ENCODE peak calls at places on chromosomes 4 and X, in seven cellular contexts. B is heart left ventricle, S is thyroid gland, I is endothelial cell of umbilical vein, L is H1, A is body of pancreas, F is ovary. J is an unnamed sample. For H3K27me3, the result is how much of the 10 kb centered on the place peaks cover.

GRCh38 chr4:88981571-88981970 is 75.4 kb downstream of the FAM13A start:
- DNase-seq in B (no peak), I (no peak), L (no peak), F (no peak), A (no peak), S (no peak), J (no peak)

GRCh38 chr4:76211769-76212168 is 1.9 kb downstream of the SCARB2 start:
- DNase-seq in I (no peak), B (no peak), A (no peak), L (no peak), F (no peak), S (no peak), J (no peak)

GRCh38 chr4:183624548-183624947 is 34.4 kb downstream of the RWDD4 start:
- DNase-seq in L (no peak), A (no peak), B (no peak), F (no peak), I (no peak), S (no peak), J (no peak)

GRCh38 chr4:61336488-61336887 is 136.4 kb downstream of the ADGRL3 start:
- DNase-seq in F (no peak), L (no peak), S (no peak), I (no peak), B (no peak), A (no peak), J (no peak)

GRCh38 chrX:41085883-41086626 is 810 bp downstream of the USP9X start:
- DNase-seq in A (peak), L (peak), I (peak), S (peak), F (peak), B (peak), J (peak)

GRCh38 chr4:57426779-57427395 is 316.7 kb upstream of the IGFBP7 start:
- DNase-seq in L (peak), S (peak), I (peak), F (peak), A (peak), B (peak), J (peak)

GRCh38 chr4:6900181-6900812 is 9.3 kb upstream of the TBC1D14 start:
- DNase-seq in A (no peak), I (no peak), L (no peak), B (no peak), S (no peak), F (no peak), J (peak)

GRCh38 chrX:27917713-27918500 is 63.3 kb downstream of the DCAF8L1 start:
- DNase-seq in I (no peak), L (no peak), B (no peak), A (no peak), F (no peak), S (no peak), J (no peak)

GRCh38 chr4:140109626-140110213 is 44.3 kb downstream of the MAML3 start:
- DNase-seq in F (no peak), A (no peak), S (no peak), I (no peak), B (no peak), L (no peak), J (no peak)

GRCh38 chr4:1576200-1576960 is 107.7 kb downstream of the FAM53A start:
- DNase-seq in F (no peak), S (no peak), I (no peak), B (no peak), L (no peak), A (no peak), J (no peak)

GRCh38 chrX:16797841-16798240 is 11.6 kb downstream of the TXLNG start:
- DNase-seq in L (no peak), F (no peak), A (no peak), S (no peak), B (no peak), I (no peak), J (no peak)

GRCh38 chrX:111164728-111165127 is 68.7 kb downstream of the PAK3 start:
- DNase-seq in S (no peak), B (no peak), F (no peak), L (no peak), I (no peak), A (no peak), J (no peak)

GRCh38 chr4:73705056-73705432 is 35.3 kb upstream of the CXCL8 start:
- DNase-seq in S (peak), L (no peak), B (no peak), I (peak), A (no peak), F (no peak), J (no peak)

GRCh38 chrX:23513121-23513520 is 154.2 kb upstream of the PRDX4 start:
- DNase-seq in S (no peak), I (no peak), L (no peak), B (no peak), F (no peak), A (no peak), J (no peak)

GRCh38 chrX:3638280-3638873 is 75.1 kb downstream of the PRKX start:
- DNase-seq in B (peak), S (peak), A (peak), I (peak), F (peak), L (peak), J (peak)

GRCh38 chr4:173878701-173879100 is 348.7 kb upstream of the HAND2 start:
- DNase-seq in I (no peak), A (peak), B (no peak), L (no peak), F (no peak), S (no peak), J (peak)

GRCh38 chr4:52877694-52878093 is 15.6 kb downstream of the RASL11B start:
- DNase-seq in S (no peak), B (no peak), I (no peak), A (no peak), L (no peak), F (no peak), J (no peak)

GRCh38 chr4:537436-538264 is 38.4 kb downstream of the TMEM271 start:
- DNase-seq in I (no peak), F (no peak), A (no peak), S (no peak), B (peak), L (no peak), J (no peak)

GRCh38 chr4:102789317-102789717 is 28.5 kb upstream of the MANBA start:
- DNase-seq in A (no peak), S (no peak), L (no peak), I (peak), B (no peak), F (no peak), J (no peak)

GRCh38 chrX:86946569-86946968 is 571.0 kb upstream of the KLHL4 start:
- DNase-seq in L (no peak), F (no peak), A (peak), B (no peak), I (peak), S (no peak), J (no peak)

GRCh38 chrX:49877397-49878101 is 1.7 kb upstream of the USP27X start:
- DNase-seq in S (no peak), I (no peak), F (no peak), A (peak), L (no peak), B (no peak), J (no peak)

GRCh38 chrX:49879656-49880277 is 483 bp downstream of the USP27X start:
- DNase-seq in F (no peak), L (no peak), S (no peak), A (no peak), B (no peak), I (peak), J (no peak)

GRCh38 chrX:49880668-49881067 is 1.4 kb downstream of the USP27X start:
- DNase-seq in S (no peak), A (no peak), F (peak), I (no peak), B (no peak), L (no peak), J (no peak)

GRCh38 chrX:49878128-49878833 is 1.0 kb upstream of the USP27X start:
- DNase-seq in B (no peak), I (no peak), S (peak), F (peak), L (no peak), A (no peak), J (peak)

GRCh38 chrX:49878834-49879655 is at the start of gene USP27X:
- DNase-seq in I (peak), S (peak), B (peak), L (peak), F (peak), A (peak), J (peak)
- TF ChIP-seq POLR2A in I (no peak), S (peak), B (no peak), L (no peak), F (peak), A (peak), J (peak)

GRCh38 chrX:76453737-76454406 is 26.4 kb downstream of the MAGEE1 start:
- DNase-seq in L (peak), I (no peak), B (no peak), A (peak), F (no peak), S (no peak), J (no peak)

DNA sequence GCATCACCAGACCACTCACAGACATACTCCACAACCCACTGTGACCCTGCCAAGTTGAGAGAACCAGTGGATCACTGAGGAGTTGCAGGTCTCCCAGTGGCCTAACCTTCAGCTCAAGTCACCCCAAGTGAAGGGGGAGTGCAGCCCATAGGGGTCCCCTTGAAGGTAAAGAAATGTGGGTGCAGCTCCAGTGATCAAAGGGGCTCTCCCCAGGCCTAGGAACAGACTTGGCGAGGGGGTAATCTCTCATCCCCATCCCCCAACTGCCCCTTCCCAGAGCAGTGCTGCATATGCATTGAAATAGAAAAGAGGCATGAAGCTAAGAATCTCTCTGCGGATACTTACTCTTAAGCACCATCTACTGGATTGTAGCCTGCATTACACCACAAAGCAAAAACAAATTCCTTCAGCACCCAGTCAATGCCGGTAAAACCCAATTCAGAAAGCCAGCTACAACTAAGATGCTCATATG is 27.0 kb downstream of the MAGEE1 start:
- DNase-seq in I (peak), L (peak), F (no peak), B (no peak), A (peak), S (no peak), J (peak)
- TF ChIP-seq CTCF in I (peak), L (no peak), F (no peak), B (peak), A (peak), S (peak), J (peak)

GRCh38 chrX:18353931-18354368 is 538 bp downstream of the SCML2 start:
- DNase-seq in B (no peak), I (no peak), S (peak), L (peak), F (peak), A (peak), J (peak)
- H3K27me3 ChIP-seq in B (under half), I (under half), S (under half), L (under half), F (under half), A (under half), J (under half)

DNA sequence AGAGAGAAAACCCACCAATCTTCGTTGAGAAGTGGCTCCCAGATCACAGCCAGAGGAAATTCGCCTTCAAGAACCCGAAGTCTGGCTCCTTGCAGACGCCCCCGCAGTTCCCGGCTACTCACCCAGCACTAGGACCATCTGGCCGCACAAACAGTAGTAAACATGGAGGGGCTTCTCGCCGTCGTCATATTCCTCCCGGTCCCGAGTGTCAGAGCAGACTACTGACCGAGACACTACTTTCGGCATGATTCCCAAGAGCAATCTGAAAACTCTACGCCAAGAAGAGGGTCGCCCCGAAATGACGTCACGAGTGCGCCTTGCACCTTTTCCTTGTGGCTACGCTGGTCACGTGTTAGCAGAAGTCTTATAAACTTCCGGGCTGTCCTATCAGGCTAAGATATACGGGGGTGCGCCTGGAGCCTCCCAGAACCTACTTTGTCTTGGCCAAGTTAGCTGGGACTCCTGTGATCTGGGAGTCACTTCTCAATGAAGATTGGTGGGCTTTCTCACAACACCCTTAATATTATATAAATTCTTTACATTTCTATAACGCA is at the start of gene STEEP1:
- DNase-seq in S (peak), A (peak), I (peak), F (peak), L (peak), B (peak), J (peak)
- TF ChIP-seq POLR2A in S (peak), A (peak), I (peak), F (no peak), L (peak), B (no peak), J (no peak)

GRCh38 chr4:26424838-26425237 is 65.4 kb downstream of the CCKAR start:
- DNase-seq in A (no peak), B (no peak), F (no peak), S (no peak), I (no peak), L (no peak), J (no peak)
- TF ChIP-seq CTCF in A (peak), B (no peak), F (no peak), S (no peak), I (no peak), L (no peak), J (no peak)

GRCh38 chrX:12137982-12138365 is 299 bp upstream of the FRMPD4 start:
- DNase-seq in I (no peak), F (no peak), L (peak), A (no peak), S (no peak), B (no peak), J (no peak)

GRCh38 chrX:12138366-12139313 is at the start of gene FRMPD4:
- DNase-seq in F (no peak), B (no peak), L (peak), A (no peak), I (no peak), S (no peak), J (no peak)

GRCh38 chrX:12141511-12141910 is 3.2 kb downstream of the FRMPD4 start:
- DNase-seq in F (no peak), B (no peak), L (no peak), I (no peak), A (no peak), S (no peak), J (no peak)

GRCh38 chrX:12142661-12143060 is 4.4 kb downstream of the FRMPD4 start:
- DNase-seq in B (no peak), S (no peak), L (no peak), F (no peak), A (no peak), I (no peak), J (no peak)

DNA sequence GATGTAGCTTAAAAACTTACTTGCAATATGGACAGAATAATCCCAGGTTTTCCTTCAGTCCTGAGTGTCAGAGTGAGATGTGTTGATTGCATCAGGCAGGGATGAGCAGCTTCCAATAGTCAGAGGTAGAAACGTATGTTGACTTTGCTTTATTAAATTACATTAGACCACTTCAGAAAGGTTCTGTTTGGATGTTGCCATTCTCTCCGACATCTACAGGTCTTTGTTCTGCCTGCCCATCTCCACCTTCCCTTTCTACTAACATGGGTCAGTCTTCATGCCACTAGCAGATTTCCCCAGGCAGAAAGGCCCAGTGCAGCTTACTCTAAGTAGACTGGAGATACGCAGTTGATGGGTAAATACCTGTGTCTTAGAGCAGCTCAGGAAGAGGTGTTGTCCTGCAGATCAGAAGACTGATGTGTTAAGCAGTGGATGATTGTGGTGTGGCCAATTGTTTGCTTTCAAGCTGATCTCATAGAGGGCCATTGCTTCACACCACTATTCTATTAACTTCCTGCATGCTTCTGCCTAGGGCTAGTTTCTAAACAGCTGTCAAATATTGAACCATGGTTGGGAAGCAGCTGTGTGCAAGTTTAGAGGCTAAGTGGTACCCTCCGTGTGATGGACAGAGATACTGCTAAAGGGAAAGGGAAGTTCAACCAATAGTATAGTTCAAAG is 1.8 kb downstream of the FRMPD4 start:
- DNase-seq in S (no peak), L (no peak), A (no peak), B (no peak), I (no peak), F (no peak), J (no peak)
- H3K27me3 ChIP-seq in S (under half), L (under half), A (under half), B (under half), I (under half), F (under half), J (under half)

GRCh38 chrX:12496343-12496742 is 294.9 kb upstream of the PRPS2 start:
- DNase-seq in A (no peak), S (no peak), L (no peak), F (no peak), I (no peak), B (no peak), J (no peak)
- TF ChIP-seq POLR2A in A (no peak), S (no peak), L (no peak), F (no peak), I (no peak), B (no peak), J (no peak)

GRCh38 chrX:39981946-39982345 is 115.8 kb downstream of the BCOR start:
- DNase-seq in I (no peak), A (no peak), S (no peak), L (no peak), B (no peak), F (no peak), J (no peak)
- TF ChIP-seq CTCF in I (no peak), A (no peak), S (no peak), L (no peak), B (no peak), F (no peak), J (no peak)

DNA sequence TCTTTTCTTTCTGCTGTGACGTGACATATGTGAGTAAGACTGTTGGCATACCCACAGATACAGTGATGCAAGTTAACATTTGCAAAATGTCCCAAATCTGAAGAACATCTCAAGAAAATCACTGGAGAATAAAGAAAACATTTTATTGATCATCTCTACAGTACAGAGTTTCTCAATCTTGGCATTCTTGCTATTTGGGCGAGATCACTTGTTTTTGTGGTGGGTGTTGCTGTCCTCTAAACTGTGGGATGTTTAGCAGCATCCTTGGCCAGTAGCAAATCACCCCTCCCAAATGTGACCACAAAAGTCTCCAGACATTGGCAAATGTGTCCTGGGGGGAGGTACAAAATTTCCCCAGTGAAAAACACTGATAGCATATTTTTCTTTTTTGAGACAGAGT is 28.8 kb downstream of the AMELX start:
- DNase-seq in B (no peak), L (no peak), S (no peak), I (no peak), A (no peak), F (no peak), J (no peak)
- H3K27me3 ChIP-seq in B (under half), L (under half), S (under half), I (under half), A (under half), F (under half), J (under half)